ENCODE peak calls at places on chromosome 12, in six cellular contexts. One of them, this sample, is unnamed.

GRCh38 chr12:29691146-29691854 is 92.4 kb downstream of the TMTC1 start:
- DNase-seq in IMR-90: no peak
- DNase-seq in H1: no peak
- DNase-seq in mesenchymal stem cell: no peak
- DNase-seq in neuronal stem cell: no peak
- DNase-seq in trophoblast cell: no peak
- DNase-seq in this sample: peak

GRCh38 chr12:60197589-60197988 is 601.8 kb downstream of the SLC16A7 start:
- DNase-seq in H1: no peak
- DNase-seq in mesenchymal stem cell: peak
- DNase-seq in IMR-90: peak
- DNase-seq in neuronal stem cell: no peak
- DNase-seq in trophoblast cell: no peak
- DNase-seq in this sample: no peak

GRCh38 chr12:104958009-104958945 is at the start of gene SLC41A2:
- DNase-seq in neuronal stem cell: peak
- DNase-seq in H1: peak
- DNase-seq in mesenchymal stem cell: peak
- DNase-seq in IMR-90: peak
- DNase-seq in trophoblast cell: peak
- DNase-seq in this sample: peak

GRCh38 chr12:96070670-96071279 is 35.4 kb upstream of the LTA4H start:
- DNase-seq in H1: peak
- DNase-seq in trophoblast cell: no peak
- DNase-seq in mesenchymal stem cell: peak
- DNase-seq in neuronal stem cell: no peak
- DNase-seq in IMR-90: no peak
- DNase-seq in this sample: peak

GRCh38 chr12:108316153-108316892 is 22.8 kb downstream of the CMKLR1 start:
- DNase-seq in H1: no peak
- DNase-seq in mesenchymal stem cell: no peak
- DNase-seq in neuronal stem cell: no peak
- DNase-seq in IMR-90: no peak
- DNase-seq in trophoblast cell: no peak
- DNase-seq in this sample: peak

GRCh38 chr12:1644523-1645438 is 15.8 kb downstream of the WNT5B start:
- DNase-seq in H1: no peak
- DNase-seq in IMR-90: peak
- DNase-seq in neuronal stem cell: no peak
- DNase-seq in trophoblast cell: no peak
- DNase-seq in mesenchymal stem cell: no peak
- DNase-seq in this sample: no peak

GRCh38 chr12:32765906-32766305 is 10.2 kb upstream of the YARS2 start:
- DNase-seq in trophoblast cell: no peak
- DNase-seq in H1: no peak
- DNase-seq in IMR-90: no peak
- DNase-seq in neuronal stem cell: no peak
- DNase-seq in mesenchymal stem cell: no peak
- DNase-seq in this sample: no peak

GRCh38 chr12:58888131-58888783 is 32.0 kb downstream of the LRIG3 start:
- DNase-seq in trophoblast cell: no peak
- DNase-seq in neuronal stem cell: no peak
- DNase-seq in mesenchymal stem cell: no peak
- DNase-seq in IMR-90: peak
- DNase-seq in H1: no peak
- DNase-seq in this sample: no peak

GRCh38 chr12:64995831-64996230 is 125.3 kb downstream of the WIF1 start:
- DNase-seq in neuronal stem cell: no peak
- DNase-seq in IMR-90: no peak
- DNase-seq in H1: no peak
- DNase-seq in mesenchymal stem cell: no peak
- DNase-seq in trophoblast cell: no peak
- DNase-seq in this sample: no peak

GRCh38 chr12:92784795-92785562 is 82.2 kb downstream of the PLEKHG7 start:
- DNase-seq in H1: no peak
- DNase-seq in mesenchymal stem cell: peak
- DNase-seq in neuronal stem cell: peak
- DNase-seq in trophoblast cell: peak
- DNase-seq in IMR-90: peak
- DNase-seq in this sample: peak

GRCh38 chr12:22518067-22518719 is 26.1 kb downstream of the C2CD5 start:
- DNase-seq in H1: no peak
- DNase-seq in neuronal stem cell: no peak
- DNase-seq in IMR-90: peak
- DNase-seq in trophoblast cell: no peak
- DNase-seq in mesenchymal stem cell: no peak
- DNase-seq in this sample: no peak

GRCh38 chr12:52202361-52203078 is 10.7 kb upstream of the KRT80 start:
- DNase-seq in IMR-90: peak
- DNase-seq in neuronal stem cell: no peak
- DNase-seq in mesenchymal stem cell: no peak
- DNase-seq in H1: no peak
- DNase-seq in trophoblast cell: no peak
- DNase-seq in this sample: peak

GRCh38 chr12:45674583-45674982 is 54.9 kb upstream of the ARID2 start:
- DNase-seq in IMR-90: peak
- DNase-seq in neuronal stem cell: no peak
- DNase-seq in mesenchymal stem cell: peak
- DNase-seq in H1: no peak
- DNase-seq in trophoblast cell: peak
- DNase-seq in this sample: peak

GRCh38 chr12:83575326-83575725 is 888.6 kb downstream of the TMTC2 start:
- DNase-seq in trophoblast cell: no peak
- DNase-seq in IMR-90: no peak
- DNase-seq in mesenchymal stem cell: no peak
- DNase-seq in neuronal stem cell: no peak
- DNase-seq in H1: no peak
- DNase-seq in this sample: no peak

GRCh38 chr12:49345048-49345839 is 1.4 kb upstream of the DNAJC22 start:
- DNase-seq in H1: peak
- DNase-seq in trophoblast cell: no peak
- DNase-seq in mesenchymal stem cell: no peak
- DNase-seq in IMR-90: no peak
- DNase-seq in neuronal stem cell: no peak
- DNase-seq in this sample: peak

GRCh38 chr12:28517101-28517500 is 326.8 kb downstream of the CCDC91 start:
- DNase-seq in neuronal stem cell: no peak
- DNase-seq in mesenchymal stem cell: no peak
- DNase-seq in H1: no peak
- DNase-seq in trophoblast cell: no peak
- DNase-seq in IMR-90: no peak
- DNase-seq in this sample: no peak

GRCh38 chr12:31633464-31633863 is 26.0 kb upstream of the ETFBKMT start:
- DNase-seq in mesenchymal stem cell: no peak
- DNase-seq in trophoblast cell: no peak
- DNase-seq in neuronal stem cell: no peak
- DNase-seq in IMR-90: no peak
- DNase-seq in H1: no peak
- DNase-seq in this sample: no peak

GRCh38 chr12:6224550-6224949 is 24.4 kb downstream of the CD9 start:
- DNase-seq in H1: no peak
- DNase-seq in mesenchymal stem cell: no peak
- DNase-seq in IMR-90: no peak
- DNase-seq in trophoblast cell: no peak
- DNase-seq in neuronal stem cell: no peak
- DNase-seq in this sample: no peak

DNA sequence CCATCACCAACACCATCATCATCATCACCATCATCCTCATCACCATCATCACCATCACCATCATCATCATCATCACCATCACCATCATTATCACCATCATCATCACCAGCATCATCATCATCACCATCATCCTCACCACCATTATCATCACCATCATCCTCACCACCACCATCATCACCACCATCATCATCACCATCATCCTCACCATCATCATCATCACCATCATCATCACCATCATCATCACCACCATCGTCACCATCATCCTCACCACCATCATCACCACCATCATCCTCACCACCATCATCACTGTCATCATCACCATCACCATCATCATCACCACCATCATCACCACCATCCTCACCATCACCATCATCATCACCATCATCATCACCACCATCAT is 113.0 kb upstream of the TMEM233 start:
- DNase-seq in neuronal stem cell: no peak
- DNase-seq in trophoblast cell: no peak
- DNase-seq in mesenchymal stem cell: no peak
- DNase-seq in H1: no peak
- DNase-seq in IMR-90: no peak
- DNase-seq in this sample: no peak
- H4K8ac ChIP-seq in neuronal stem cell: no peak
- H4K8ac ChIP-seq in trophoblast cell: no peak
- H4K8ac ChIP-seq in mesenchymal stem cell: no peak
- H4K8ac ChIP-seq in H1: no peak
- H4K8ac ChIP-seq in IMR-90: no peak
- H4K8ac ChIP-seq in this sample: no peak

GRCh38 chr12:98317939-98318899 is 197.2 kb upstream of the TMPO start:
- DNase-seq in mesenchymal stem cell: no peak
- DNase-seq in neuronal stem cell: no peak
- DNase-seq in H1: no peak
- DNase-seq in IMR-90: no peak
- DNase-seq in trophoblast cell: no peak
- DNase-seq in this sample: no peak
- H4K8ac ChIP-seq in mesenchymal stem cell: no peak
- H4K8ac ChIP-seq in neuronal stem cell: no peak
- H4K8ac ChIP-seq in H1: no peak
- H4K8ac ChIP-seq in IMR-90: no peak
- H4K8ac ChIP-seq in trophoblast cell: no peak
- H4K8ac ChIP-seq in this sample: no peak

DNA sequence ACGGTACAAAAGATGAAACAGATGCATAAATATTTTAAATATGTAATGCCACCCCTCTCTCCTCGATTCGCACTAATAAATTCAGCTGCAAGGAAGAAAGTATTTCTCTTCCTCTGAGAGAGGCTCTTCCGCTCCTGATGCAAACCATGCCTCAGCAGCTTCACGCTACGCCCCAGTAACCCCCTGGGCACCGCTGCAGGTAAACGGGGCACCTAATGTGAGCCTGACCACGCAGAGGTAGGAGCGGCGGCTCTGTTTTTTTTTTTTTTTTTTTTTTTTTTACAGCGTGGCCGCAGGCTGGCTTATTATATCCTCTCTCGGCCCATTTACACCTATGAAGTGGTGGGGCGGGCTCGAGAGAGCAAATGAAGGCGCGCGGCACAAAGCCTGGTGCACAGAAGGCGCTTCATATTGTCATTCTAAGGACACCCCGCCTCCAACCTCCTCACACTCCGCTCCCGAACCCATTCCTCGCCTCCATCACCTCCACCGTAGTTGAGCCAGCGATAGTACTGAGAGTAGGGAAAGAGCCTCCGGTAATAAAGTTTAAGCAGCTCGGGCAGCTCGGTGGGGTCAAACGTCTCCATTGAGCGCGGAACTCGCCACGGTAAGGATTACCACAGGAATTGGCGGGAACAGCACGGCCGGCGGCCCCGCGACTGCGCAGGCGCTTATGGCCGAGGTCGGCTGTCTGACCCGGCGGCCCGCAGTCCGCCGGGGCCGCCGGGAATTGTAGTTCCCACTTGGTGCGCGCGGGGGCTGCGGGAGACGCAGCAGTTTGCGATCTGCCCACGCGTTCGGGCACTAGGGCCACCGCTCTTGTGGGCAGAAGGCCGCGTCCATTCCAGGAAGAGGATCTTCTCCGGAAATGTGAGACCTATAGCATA is at the start of gene PRIM1:
- DNase-seq in IMR-90: peak
- DNase-seq in H1: peak
- DNase-seq in mesenchymal stem cell: peak
- DNase-seq in neuronal stem cell: peak
- DNase-seq in trophoblast cell: peak
- DNase-seq in this sample: peak
- H4K8ac ChIP-seq in IMR-90: peak
- H4K8ac ChIP-seq in H1: peak
- H4K8ac ChIP-seq in mesenchymal stem cell: no peak
- H4K8ac ChIP-seq in neuronal stem cell: peak
- H4K8ac ChIP-seq in trophoblast cell: peak
- H4K8ac ChIP-seq in this sample: no peak

DNA sequence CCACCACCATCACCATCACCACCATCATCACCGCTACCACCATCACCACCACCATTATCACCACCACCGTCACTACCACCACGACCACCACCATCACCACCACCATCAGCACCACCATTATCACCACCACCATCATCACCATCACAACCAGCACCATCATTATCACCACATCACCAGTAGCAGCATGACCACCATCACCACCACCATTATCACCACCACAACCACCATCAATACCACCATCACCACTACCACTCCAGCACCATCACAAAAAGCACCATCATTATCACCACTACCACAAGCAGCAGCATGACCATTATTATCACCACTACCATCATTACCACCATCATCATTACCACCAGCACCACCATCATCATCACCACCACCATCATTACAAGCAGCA is 62.1 kb downstream of the MVK start:
- DNase-seq in H1: no peak
- DNase-seq in trophoblast cell: no peak
- DNase-seq in neuronal stem cell: no peak
- DNase-seq in IMR-90: no peak
- DNase-seq in mesenchymal stem cell: no peak
- DNase-seq in this sample: no peak
- H4K8ac ChIP-seq in H1: no peak
- H4K8ac ChIP-seq in trophoblast cell: no peak
- H4K8ac ChIP-seq in neuronal stem cell: peak
- H4K8ac ChIP-seq in IMR-90: no peak
- H4K8ac ChIP-seq in mesenchymal stem cell: no peak
- H4K8ac ChIP-seq in this sample: no peak

DNA sequence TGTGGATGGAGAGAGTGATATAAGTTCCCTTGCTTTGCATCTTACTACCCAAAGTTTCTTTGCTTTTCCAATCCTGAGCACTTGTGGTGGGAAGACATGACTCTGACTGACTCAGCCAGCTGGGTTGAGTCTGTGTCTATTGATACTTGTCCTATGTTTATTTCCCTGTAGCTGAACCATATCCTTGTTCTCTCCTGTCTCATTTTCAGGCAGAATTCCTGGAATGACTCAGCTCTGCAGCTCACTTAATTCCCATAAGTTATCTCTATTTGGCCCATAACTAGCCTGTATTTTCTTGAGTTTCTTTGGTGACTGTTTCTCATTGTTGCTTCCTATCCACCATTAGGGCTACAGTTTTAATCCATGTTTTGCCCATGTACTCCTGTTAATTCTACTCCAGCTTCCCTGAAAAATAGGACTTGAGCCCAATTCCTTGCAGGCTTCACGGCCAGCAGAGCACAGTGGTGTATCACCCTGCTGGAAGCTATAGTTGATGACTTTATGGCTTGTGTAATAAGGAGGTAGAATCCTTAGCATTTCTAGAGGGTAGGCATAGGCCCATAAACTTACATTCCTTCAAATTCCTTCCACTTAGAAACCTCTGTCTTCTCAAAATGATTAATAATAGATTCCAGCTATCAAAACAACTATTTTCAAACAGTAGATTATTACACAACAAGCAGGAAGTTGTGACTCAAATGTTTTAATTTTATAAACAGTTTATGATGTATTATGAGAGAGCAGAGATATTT is 183.1 kb downstream of the TMTC3 start:
- DNase-seq in mesenchymal stem cell: peak
- DNase-seq in neuronal stem cell: no peak
- DNase-seq in IMR-90: peak
- DNase-seq in trophoblast cell: no peak
- DNase-seq in H1: no peak
- DNase-seq in this sample: no peak
- H4K8ac ChIP-seq in mesenchymal stem cell: peak
- H4K8ac ChIP-seq in neuronal stem cell: no peak
- H4K8ac ChIP-seq in IMR-90: peak
- H4K8ac ChIP-seq in trophoblast cell: no peak
- H4K8ac ChIP-seq in H1: no peak
- H4K8ac ChIP-seq in this sample: no peak